ENCODE peak calls at places on chromosomes 7 and 10, in nine cellular contexts. F is fibroblast of mammary gland; O is DMS79 treated with DMSO at 0.1 percent for 48 hours; U is activated CD4-positive, alpha-beta T cell treated with anti-CD3 and anti-CD28 coated beads, Interleukin-2, amount 10 ng/mL, durations not matched to agents 7 days and 5 days; Z is T-helper 2 cell; A is activated T-helper 1 cell treated with anti-CD3 and anti-CD28 coated beads, Interleukin-2, amount 50 U/mL, for 16 hours; L is stimulated activated CD8-positive, alpha-beta memory T cell treated with anti-CD3 and anti-CD28 coated beads, Interleukin-4, amount 100 ng/mL, for 1 hour; E is natural killer cell treated with Interleukin-12 subunit alpha and Interleukin-12 subunit beta and Interleukin-15 and Interleukin-18, amount 100 ng/mL, for 72 hours; R is HS-5. X is an unnamed sample.
A peak's percentile ranks its signal among the peaks of the same experiment; 100 is the strongest.

GRCh38 chr10:124539935-124540641 is 78.5 kb downstream of the LHPP start:
- DNase-seq in F (peak; percentile 33), U (peak; percentile 63), R (no peak), L (peak; percentile 54), Z (peak; percentile 44), O (no peak), E (peak; percentile 75), A (peak; percentile 50), X (no peak)

GRCh38 chr10:126723226-126723625 is 52.7 kb upstream of the C10orf90 start:
- DNase-seq in U (no peak), L (no peak), F (no peak), E (no peak), A (no peak), R (no peak), O (no peak), Z (no peak), X (no peak)

GRCh38 chr7:45156516-45157272 is 897 bp upstream of the RAMP3 start:
- DNase-seq in R (no peak), F (no peak), A (no peak), E (peak; percentile 48), U (no peak), L (no peak), O (no peak), Z (no peak), X (no peak)

GRCh38 chr10:128908109-128908898 is 558.7 kb upstream of the MGMT start:
- DNase-seq in E (no peak), U (peak; percentile 11), F (no peak), R (no peak), Z (no peak), O (no peak), A (no peak), L (no peak), X (peak; percentile 34)

GRCh38 chr7:16813232-16813616 is 8.4 kb upstream of the AGR2 start:
- DNase-seq in F (no peak), Z (no peak), U (no peak), A (no peak), E (no peak), L (no peak), O (no peak), R (no peak), X (no peak)

GRCh38 chr7:158272509-158273137 is 315.0 kb downstream of the PTPRN2 start:
- DNase-seq in A (no peak), U (no peak), R (no peak), F (no peak), Z (no peak), O (no peak), E (peak; percentile 49), L (no peak), X (no peak)

GRCh38 chr7:14191686-14192098 is 202.2 kb upstream of the ETV1 start:
- DNase-seq in Z (no peak), R (peak; percentile 72), L (no peak), F (peak; percentile 91), U (no peak), O (no peak), E (no peak), A (no peak), X (peak; percentile 73)

GRCh38 chr7:4650471-4651047 is 31.5 kb upstream of the FOXK1 start:
- DNase-seq in R (no peak), L (no peak), Z (no peak), E (no peak), U (no peak), O (no peak), A (no peak), F (peak; percentile 44), X (no peak)

GRCh38 chr7:47937065-47937687 is 11.1 kb downstream of the PKD1L1 start:
- DNase-seq in A (no peak), F (no peak), R (no peak), L (no peak), U (peak; percentile 8), O (peak; percentile 82), E (no peak), Z (no peak), X (no peak)

GRCh38 chr7:1586126-1586826 is 16.4 kb upstream of the PSMG3 start:
- DNase-seq in L (no peak), A (no peak), E (no peak), R (no peak), U (no peak), F (no peak), Z (no peak), O (no peak), X (no peak)

GRCh38 chr7:30543815-30544525 is 39.3 kb upstream of the GGCT start:
- DNase-seq in E (no peak), R (no peak), A (no peak), Z (no peak), O (no peak), F (no peak), L (no peak), U (no peak), X (no peak)

GRCh38 chr7:441713-442421 is 77.8 kb downstream of the PDGFA start:
- DNase-seq in E (no peak), A (no peak), U (no peak), L (no peak), R (no peak), O (no peak), F (no peak), Z (no peak), X (no peak)

GRCh38 chr10:14353291-14353913 is 22.7 kb upstream of the FRMD4A start:
- DNase-seq in Z (no peak), A (no peak), R (no peak), L (no peak), F (no peak), U (no peak), E (no peak), O (no peak), X (no peak)

GRCh38 chr7:151692721-151693120 is 173.0 kb upstream of the RHEB start:
- DNase-seq in R (no peak), A (no peak), L (no peak), O (no peak), F (no peak), E (no peak), Z (no peak), U (no peak), X (no peak)

GRCh38 chr7:822692-823276 is 9.5 kb upstream of the SUN1 start:
- DNase-seq in O (no peak), L (no peak), Z (no peak), E (no peak), A (no peak), R (no peak), U (no peak), F (no peak), X (no peak)

GRCh38 chr7:6256709-6257535 is 15.5 kb downstream of the CYTH3 start:
- DNase-seq in F (peak; percentile 96), R (no peak), L (no peak), O (no peak), E (no peak), A (no peak), Z (no peak), U (no peak), X (no peak)

GRCh38 chr7:130695840-130696239 is 9.5 kb upstream of the TSGA13 start:
- DNase-seq in R (peak; percentile 6), E (no peak), Z (no peak), F (peak; percentile 59), U (no peak), A (no peak), L (no peak), O (no peak), X (peak; percentile 43)

GRCh38 chr10:118590334-118590733 is 5.1 kb downstream of the PRLHR start:
- DNase-seq in O (peak; percentile 84), A (no peak), R (no peak), U (no peak), F (peak; percentile 36), E (no peak), Z (no peak), L (no peak), X (peak; percentile 55)

GRCh38 chr10:49512121-49512809 is 26.7 kb downstream of the ERCC6 start:
- DNase-seq in Z (peak; percentile 12), O (peak; percentile 2), U (peak; percentile 38), L (no peak), A (no peak), R (no peak), F (peak; percentile 50), E (no peak), X (peak; percentile 25)

GRCh38 chr10:51705774-51706173 is 6.4 kb upstream of the CSTF2T start:
- DNase-seq in E (no peak), Z (no peak), L (no peak), O (no peak), R (no peak), F (peak; percentile 43), U (no peak), A (no peak), X (no peak)

GRCh38 chr7:40796723-40797122 is 661.9 kb downstream of the SUGCT start:
- DNase-seq in O (no peak), F (no peak), R (no peak), L (no peak), U (no peak), E (no peak), A (no peak), Z (no peak), X (no peak)

GRCh38 chr10:112030431-112030830 is 153.1 kb downstream of the GPAM start:
- DNase-seq in Z (no peak), A (no peak), L (no peak), E (no peak), F (no peak), U (no peak), R (no peak), O (no peak), X (no peak)

GRCh38 chr10:79602953-79603352 is 7.8 kb upstream of the SFTPA1 start:
- DNase-seq in E (no peak), L (no peak), Z (no peak), F (no peak), O (no peak), A (no peak), U (no peak), R (no peak), X (no peak)

GRCh38 chr10:72889391-72889831 is 4.1 kb upstream of the OIT3 start:
- DNase-seq in E (no peak), F (peak; percentile 57), Z (no peak), L (no peak), O (peak; percentile 68), R (no peak), U (no peak), A (no peak), X (peak; percentile 100)

GRCh38 chr7:6310594-6310993 is 38.2 kb upstream of the CYTH3 start:
- DNase-seq in E (no peak), L (no peak), O (no peak), U (no peak), Z (no peak), A (no peak), R (no peak), F (no peak), X (no peak)

GRCh38 chr10:93757766-93758509 is at the start of gene LGI1:
- DNase-seq in O (no peak), F (peak; percentile 6), U (no peak), L (no peak), Z (no peak), R (no peak), E (no peak), A (no peak), X (no peak)

GRCh38 chr7:55280031-55280454 is 85.1 kb upstream of the LANCL2 start:
- DNase-seq in R (peak; percentile 18), F (peak; percentile 75), U (peak; percentile 77), Z (peak; percentile 42), O (peak; percentile 69), E (peak; percentile 64), A (peak; percentile 13), L (peak; percentile 26), X (peak; percentile 59)

GRCh38 chr10:61888744-61889143 is 12.8 kb upstream of the ARID5B start:
- DNase-seq in F (peak; percentile 65), U (no peak), R (no peak), L (no peak), A (no peak), E (no peak), Z (no peak), O (no peak), X (peak; percentile 75)

X was measured in bronchial epithelial cell.